ENCODE peak calls at places on chromosomes 11 and 22, in seven cellular contexts. U, O, P, Y, T, M and L are unnamed samples.

GRCh38 chr11:6606471-6607189 is 3.1 kb downstream of the ILK start:
- DNase-seq in U (peak; percentile 91), O (peak; percentile 95), P (peak; percentile 96), Y (peak; percentile 97), T (peak; percentile 90), M (peak; percentile 94), L (peak; percentile 93)

GRCh38 chr22:44385781-44386180 is 73.0 kb upstream of the SHISAL1 start:
- DNase-seq in U (no peak), O (no peak), P (no peak), Y (no peak), T (no peak), M (no peak), L (no peak)

GRCh38 chr11:44955019-44955738 is 4.5 kb upstream of the TP53I11 start:
- DNase-seq in U (peak; percentile 83), O (peak; percentile 67), P (peak; percentile 60), Y (peak; percentile 67), T (peak; percentile 71), M (no peak), L (peak; percentile 87)

GRCh38 chr22:18985761-18986160 is 49.7 kb upstream of the PRODH start:
- DNase-seq in U (no peak), O (no peak), P (no peak), Y (no peak), T (no peak), M (no peak), L (no peak)

GRCh38 chr11:37948258-37948657 is 1350.2 kb upstream of the RAG2 start:
- DNase-seq in U (no peak), O (no peak), P (no peak), Y (no peak), T (no peak), M (no peak), L (no peak)

GRCh38 chr11:17547051-17547577 is at the start of gene OTOG:
- DNase-seq in U (no peak), O (no peak), P (no peak), Y (no peak), T (no peak), M (peak; percentile 77), L (peak; percentile 18)

GRCh38 chr11:47179655-47179991 is 2.9 kb upstream of the ARFGAP2 start:
- DNase-seq in U (no peak), O (no peak), P (no peak), Y (no peak), T (no peak), M (no peak), L (peak; percentile 43)

GRCh38 chr11:58905716-58906547 is 33.4 kb upstream of the GLYATL1 start:
- DNase-seq in U (peak; percentile 93), O (peak; percentile 27), P (peak; percentile 21), Y (peak; percentile 70), T (no peak), M (no peak), L (peak; percentile 88)

GRCh38 chr22:18954333-18954732 is 18.2 kb upstream of the PRODH start:
- DNase-seq in U (no peak), O (peak; percentile 64), P (peak; percentile 64), Y (no peak), T (peak; percentile 66), M (peak; percentile 82), L (peak; percentile 48)

GRCh38 chr22:20175597-20175900 is 24.7 kb upstream of the CCDC188 start:
- DNase-seq in U (peak; percentile 4), O (no peak), P (no peak), Y (no peak), T (no peak), M (no peak), L (no peak)

GRCh38 chr11:36075053-36075452 is 131.2 kb downstream of the LDLRAD3 start:
- DNase-seq in U (peak; percentile 86), O (no peak), P (no peak), Y (no peak), T (no peak), M (no peak), L (peak; percentile 51)

GRCh38 chr11:70250876-70251275 is 19.6 kb upstream of the PPFIA1 start:
- DNase-seq in U (no peak), O (no peak), P (no peak), Y (no peak), T (no peak), M (no peak), L (no peak)

GRCh38 chr11:33633251-33634003 is 67.2 kb downstream of the C11orf91 start:
- DNase-seq in U (peak; percentile 74), O (no peak), P (no peak), Y (peak; percentile 56), T (no peak), M (no peak), L (peak; percentile 26)

GRCh38 chr11:12482839-12483238 is 105.5 kb downstream of the PARVA start:
- DNase-seq in U (no peak), O (no peak), P (no peak), Y (no peak), T (no peak), M (no peak), L (no peak)

GRCh38 chr11:72735495-72736027 is 16.6 kb downstream of the ARAP1 start:
- DNase-seq in U (peak; percentile 40), O (no peak), P (no peak), Y (no peak), T (no peak), M (no peak), L (peak; percentile 69)

GRCh38 chr11:44446996-44447771 is 118.3 kb upstream of the CD82 start:
- DNase-seq in U (no peak), O (no peak), P (no peak), Y (no peak), T (no peak), M (no peak), L (no peak)

GRCh38 chr11:36231300-36231699 is 57.9 kb downstream of the COMMD9 start:
- DNase-seq in U (peak; percentile 67), O (no peak), P (no peak), Y (no peak), T (no peak), M (no peak), L (no peak)

GRCh38 chr11:34395916-34396555 is 38.2 kb upstream of the ABTB2 start:
- DNase-seq in U (peak; percentile 33), O (no peak), P (no peak), Y (no peak), T (no peak), M (no peak), L (peak; percentile 80)

GRCh38 chr22:46056169-46057041 is 79.4 kb upstream of the WNT7B start:
- DNase-seq in U (peak; percentile 63), O (peak; percentile 35), P (peak; percentile 43), Y (no peak), T (no peak), M (peak; percentile 83), L (peak; percentile 54)

GRCh38 chr11:62140302-62141110 is 16.7 kb downstream of the INCENP start:
- DNase-seq in U (no peak), O (peak; percentile 12), P (no peak), Y (no peak), T (no peak), M (no peak), L (no peak)

GRCh38 chr22:43272869-43273318 is 70.3 kb downstream of the SCUBE1 start:
- DNase-seq in U (no peak), O (no peak), P (no peak), Y (no peak), T (no peak), M (no peak), L (no peak)

GRCh38 chr11:129766858-129767604 is 48.6 kb upstream of the TMEM45B start:
- DNase-seq in U (peak; percentile 12), O (no peak), P (no peak), Y (no peak), T (no peak), M (no peak), L (no peak)

GRCh38 chr11:117071344-117071787 is 26.9 kb downstream of the SIK3 start:
- DNase-seq in U (no peak), O (peak; percentile 38), P (no peak), Y (no peak), T (no peak), M (no peak), L (no peak)

GRCh38 chr22:30606455-30607299 is at the start of gene TCN2:
- DNase-seq in U (peak; percentile 77), O (peak; percentile 70), P (peak; percentile 65), Y (peak; percentile 87), T (peak; percentile 72), M (peak; percentile 86), L (no peak)

DNA sequence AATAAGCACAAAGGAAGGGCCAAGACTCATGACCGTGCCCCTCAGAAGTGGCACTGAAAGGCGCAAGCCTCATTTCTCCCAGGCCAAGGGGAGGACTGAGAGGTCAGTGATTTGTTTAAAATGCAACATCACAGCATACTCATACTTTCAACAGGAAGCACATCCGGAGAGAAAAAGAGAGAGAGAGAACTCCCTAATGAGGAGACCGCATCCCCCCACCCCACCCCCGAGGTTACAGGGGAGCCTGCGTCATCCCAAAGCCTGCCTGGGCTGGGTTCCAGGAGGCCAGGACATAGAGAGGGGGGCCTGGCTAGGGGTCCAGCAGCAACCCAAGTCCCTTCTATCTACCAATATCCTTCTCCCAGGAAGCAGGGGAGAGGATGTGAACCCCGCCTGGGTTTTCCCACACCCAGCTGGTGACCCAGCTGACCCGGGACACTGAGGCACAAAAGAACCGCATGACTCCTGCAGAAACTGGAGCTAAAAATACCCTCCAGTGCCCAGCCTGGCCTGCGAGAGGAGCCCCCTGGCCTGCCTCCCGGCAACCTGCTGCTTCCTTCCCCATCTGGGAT is 3.8 kb downstream of the CSNK1E start:
- DNase-seq in U (peak; percentile 93), O (peak; percentile 67), P (peak; percentile 85), Y (no peak), T (no peak), M (no peak), L (peak; percentile 93)
- H3K36me3 ChIP-seq in U (peaks cover 12% of the 10 kb centered on the region), O (no peaks in the 10 kb centered on the region), P (no peaks in the 10 kb centered on the region), Y (peaks cover 8% of the 10 kb centered on the region), T (peaks cover 17% of the 10 kb centered on the region), M (peaks cover 14% of the 10 kb centered on the region), L (peaks cover 57% of the 10 kb centered on the region)

GRCh38 chr22:25749420-25750169 is 7.6 kb downstream of the MYO18B start:
- DNase-seq in U (peak; percentile 16), O (no peak), P (no peak), Y (no peak), T (no peak), M (no peak), L (no peak)
- H3K4me3 ChIP-seq in U (no peak overlapping the region), O (no peak overlapping the region), P (no peak overlapping the region), Y (no peak overlapping the region), T (no peak overlapping the region), M (no peak overlapping the region), L (no peak overlapping the region)

DNA sequence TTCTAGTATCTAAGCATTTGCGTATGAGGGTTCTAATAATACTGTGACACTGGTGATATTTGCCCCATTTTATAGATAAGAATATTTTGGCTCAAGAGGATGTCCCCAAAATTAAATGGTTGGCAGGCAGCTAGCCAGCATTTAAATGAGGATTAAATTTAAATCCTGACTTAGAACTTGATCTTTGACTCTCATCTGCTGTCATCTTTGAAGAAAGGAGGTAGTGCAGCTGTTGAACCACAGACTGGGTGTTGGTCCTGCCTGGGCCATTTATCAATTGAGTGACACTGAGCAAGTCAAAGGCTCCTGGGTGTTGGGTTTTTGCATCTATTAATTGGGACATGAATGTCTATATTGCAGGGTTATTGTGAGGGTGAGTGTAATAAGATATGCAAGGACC is 112.3 kb downstream of the INSC start:
- DNase-seq in U (no peak), O (no peak), P (no peak), Y (no peak), T (no peak), M (no peak), L (no peak)
- H3K36me3 ChIP-seq in U (no peaks in the 10 kb centered on the region), O (no peaks in the 10 kb centered on the region), P (no peaks in the 10 kb centered on the region), Y (no peaks in the 10 kb centered on the region), T (no peaks in the 10 kb centered on the region), M (no peaks in the 10 kb centered on the region), L (no peaks in the 10 kb centered on the region)

DNA sequence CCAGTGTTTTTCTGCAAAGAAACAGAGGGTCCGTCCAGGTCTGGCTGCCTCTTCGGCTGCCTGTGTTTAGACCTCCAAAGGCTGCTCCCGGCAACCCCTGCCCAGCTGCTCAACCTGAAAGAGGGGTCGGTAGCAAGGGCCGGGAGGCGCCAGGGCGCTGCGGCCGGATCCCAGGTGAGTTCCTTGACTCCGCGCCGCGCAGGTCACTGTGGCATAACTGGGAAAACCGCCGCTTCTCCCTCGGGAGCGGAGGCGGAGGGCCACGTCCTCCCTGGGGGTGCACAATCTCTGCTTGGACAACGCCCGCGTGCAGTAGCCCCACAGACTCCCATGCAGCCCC is 1.0 kb upstream of the BRSK2 start:
- DNase-seq in U (no peak), O (no peak), P (no peak), Y (no peak), T (no peak), M (no peak), L (no peak)
- H3K4me3 ChIP-seq in U (no peak overlapping the region), O (peak overlapping the region; percentile 43), P (peak overlapping the region; percentile 30), Y (peak overlapping the region; percentile 35), T (no peak overlapping the region), M (peak overlapping the region; percentile 44), L (no peak overlapping the region)